ENCODE peak calls at places on chromosome 1, in ten cellular contexts. B is A549, R is transverse colon, H is sigmoid colon, P is esophagus muscularis mucosa, C is stomach, G is tibial nerve, T is upper lobe of left lung, Q is H1, W is SK-N-SH. O is an unnamed sample.

GRCh38 chr1:37233606-37234005 is 199.3 kb upstream of the GRIK3 start:
- DNase-seq in B (no peak), R (no peak), H (no peak), P (no peak), C (no peak), G (no peak), T (no peak), Q (no peak), W (no peak), O (no peak)

GRCh38 chr1:21888500-21888899 is 48.6 kb downstream of the HSPG2 start:
- DNase-seq in B (no peak), R (no peak), H (no peak), P (no peak), C (no peak), G (no peak), T (no peak), Q (no peak), W (no peak), O (no peak)

GRCh38 chr1:67921725-67922489 is 88.6 kb upstream of the GNG12 start:
- DNase-seq in B (no peak), R (no peak), H (no peak), P (no peak), C (no peak), G (no peak), T (no peak), Q (no peak), W (no peak), O (no peak)

GRCh38 chr1:214548988-214549387 is 2.4 kb downstream of the PTPN14 start:
- DNase-seq in B (no peak), R (no peak), H (peak), P (peak), C (peak), G (no peak), T (peak), Q (no peak), W (no peak), O (peak)

GRCh38 chr1:27327964-27328363 is 6.0 kb downstream of the TMEM222 start:
- DNase-seq in B (no peak), R (no peak), H (no peak), P (no peak), C (no peak), G (no peak), T (no peak), Q (no peak), W (no peak), O (no peak)

GRCh38 chr1:116224561-116224960 is 113.4 kb downstream of the MAB21L3 start:
- DNase-seq in B (no peak), R (no peak), H (no peak), P (no peak), C (no peak), G (no peak), T (no peak), Q (no peak), W (no peak), O (no peak)

GRCh38 chr1:203381151-203381751 is 30.3 kb upstream of the FMOD start:
- DNase-seq in B (no peak), R (no peak), H (no peak), P (peak), C (no peak), G (no peak), T (no peak), Q (no peak), W (no peak), O (no peak)

GRCh38 chr1:235160395-235160964 is 570 bp downstream of the RBM34 start:
- DNase-seq in B (peak), R (no peak), H (no peak), P (no peak), C (no peak), G (no peak), T (no peak), Q (no peak), W (no peak), O (no peak)

GRCh38 chr1:108505766-108506075 is 54.2 kb upstream of the EEIG2 start:
- DNase-seq in B (no peak), R (no peak), H (no peak), P (no peak), C (no peak), G (no peak), T (no peak), Q (no peak), W (no peak), O (no peak)

GRCh38 chr1:94550800-94551241 is 9.3 kb upstream of the F3 start:
- DNase-seq in B (no peak), R (no peak), H (no peak), P (no peak), C (peak), G (no peak), T (no peak), Q (no peak), W (peak), O (no peak)
- TF ChIP-seq EP300 in B (no peak), R (no peak), H (no peak), P (no peak), C (peak), G (no peak), T (no peak), Q (no peak), W (peak), O (no peak)

GRCh38 chr1:227125929-227126545 is 185.9 kb downstream of the COQ8A start:
- DNase-seq in B (no peak), R (no peak), H (no peak), P (no peak), C (no peak), G (no peak), T (no peak), Q (no peak), W (no peak), O (no peak)
- TF ChIP-seq EP300 in B (no peak), R (no peak), H (no peak), P (no peak), C (no peak), G (no peak), T (no peak), Q (no peak), W (no peak), O (no peak)

GRCh38 chr1:171995573-171995972 is 154.3 kb downstream of the DNM3 start:
- DNase-seq in B (no peak), R (no peak), H (no peak), P (no peak), C (no peak), G (no peak), T (no peak), Q (no peak), W (peak), O (no peak)

GRCh38 chr1:171994293-171994692 is 153.0 kb downstream of the DNM3 start:
- DNase-seq in B (no peak), R (no peak), H (no peak), P (no peak), C (no peak), G (no peak), T (no peak), Q (no peak), W (no peak), O (no peak)

GRCh38 chr1:171999756-172000155 is 158.5 kb downstream of the DNM3 start:
- DNase-seq in B (no peak), R (no peak), H (no peak), P (no peak), C (no peak), G (no peak), T (no peak), Q (no peak), W (no peak), O (no peak)

GRCh38 chr1:172002725-172003345 is 161.5 kb downstream of the DNM3 start:
- DNase-seq in B (peak), R (peak), H (no peak), P (no peak), C (no peak), G (no peak), T (no peak), Q (no peak), W (peak), O (peak)

DNA sequence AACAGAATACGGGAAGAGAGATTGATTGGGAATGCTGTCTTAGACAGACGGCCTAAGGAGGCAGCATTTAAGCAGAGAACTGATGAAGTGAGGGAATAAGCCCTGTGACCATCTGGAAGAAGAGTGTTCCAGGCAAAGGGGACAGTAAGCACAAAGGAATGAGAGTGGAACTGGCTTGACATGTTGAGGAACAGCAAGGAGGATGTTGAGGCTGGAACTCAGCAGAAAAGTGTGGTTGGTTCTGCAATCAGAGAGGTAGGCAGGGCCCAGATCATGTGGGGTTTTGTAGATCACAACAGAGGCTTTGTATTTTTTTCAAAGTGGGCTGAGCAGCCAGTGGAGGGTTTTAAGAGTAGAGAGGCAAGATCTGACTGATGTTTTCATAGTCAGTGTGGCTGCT is 157.4 kb downstream of the DNM3 start:
- DNase-seq in B (no peak), R (no peak), H (no peak), P (no peak), C (no peak), G (no peak), T (no peak), Q (no peak), W (no peak), O (no peak)
- TF ChIP-seq EP300 in B (no peak), R (no peak), H (no peak), P (no peak), C (no peak), G (no peak), T (no peak), Q (no peak), W (no peak), O (no peak)

GRCh38 chr1:43140010-43140409 is 32.1 kb downstream of the EBNA1BP2 start:
- DNase-seq in B (no peak), R (no peak), H (no peak), P (no peak), C (no peak), G (no peak), T (no peak), Q (no peak), W (no peak), O (no peak)

GRCh38 chr1:43147625-43148319 is 24.3 kb downstream of the EBNA1BP2 start:
- DNase-seq in B (peak), R (peak), H (peak), P (no peak), C (peak), G (no peak), T (peak), Q (peak), W (peak), O (peak)

GRCh38 chr1:43140583-43140982 is 31.5 kb downstream of the EBNA1BP2 start:
- DNase-seq in B (no peak), R (no peak), H (no peak), P (no peak), C (no peak), G (no peak), T (no peak), Q (no peak), W (no peak), O (no peak)

GRCh38 chr1:43143441-43143888 is 28.6 kb downstream of the EBNA1BP2 start:
- DNase-seq in B (peak), R (no peak), H (no peak), P (no peak), C (no peak), G (no peak), T (no peak), Q (peak), W (no peak), O (no peak)

GRCh38 chr1:43144228-43144627 is 27.9 kb downstream of the EBNA1BP2 start:
- DNase-seq in B (peak), R (no peak), H (no peak), P (no peak), C (no peak), G (no peak), T (no peak), Q (no peak), W (no peak), O (no peak)
- TF ChIP-seq EP300 in B (no peak), R (no peak), H (no peak), P (no peak), C (no peak), G (no peak), T (no peak), Q (no peak), W (no peak), O (no peak)

GRCh38 chr1:25879675-25880074 is 4.2 kb upstream of the PAQR7 start:
- DNase-seq in B (no peak), R (no peak), H (peak), P (no peak), C (peak), G (no peak), T (no peak), Q (no peak), W (no peak), O (peak)
- TF ChIP-seq EP300 in B (no peak), R (no peak), H (no peak), P (no peak), C (no peak), G (no peak), T (no peak), Q (no peak), W (no peak), O (no peak)